ENCODE peak calls at places on chromosomes 3 and 15, in eight cellular contexts. G is A549, W is SK-N-SH, A is HepG2, L is suprapubic skin, J is transverse colon, X is sigmoid colon, Q is ovary. F is an unnamed sample.
A peak's percentile ranks its signal among the peaks of the same experiment; 100 is the strongest.

GRCh38 chr15:50558012-50558411 is 11.5 kb upstream of the USP50 start:
- DNase-seq in G (no peak), W (no peak), A (no peak), L (no peak), J (no peak), X (no peak), Q (no peak), F (no peak)

GRCh38 chr3:43025423-43025822 is 46.3 kb downstream of the GASK1A start:
- DNase-seq in G (no peak), W (no peak), A (no peak), L (no peak), J (no peak), X (no peak), Q (no peak), F (no peak)

GRCh38 chr15:52013151-52013791 is 5.7 kb upstream of the MAPK6 start:
- DNase-seq in G (no peak), W (no peak), A (no peak), L (no peak), J (no peak), X (no peak), Q (no peak), F (no peak)

GRCh38 chr15:92797168-92798052 is 102.7 kb upstream of the CHD2 start:
- DNase-seq in G (peak; percentile 79), W (peak; percentile 62), A (peak; percentile 78), L (no peak), J (no peak), X (no peak), Q (no peak), F (no peak)

GRCh38 chr3:111338059-111338698 is 203.8 kb upstream of the CD96 start:
- DNase-seq in G (peak; percentile 31), W (peak; percentile 48), A (peak; percentile 62), L (no peak), J (peak; percentile 66), X (no peak), Q (peak; percentile 17), F (peak; percentile 73)

GRCh38 chr3:137737208-137737607 is 26.9 kb upstream of the SOX14 start:
- DNase-seq in G (no peak), W (no peak), A (no peak), L (no peak), J (no peak), X (no peak), Q (no peak), F (no peak)

GRCh38 chr15:38076806-38077205 is 142.4 kb downstream of the TMCO5A start:
- DNase-seq in G (no peak), W (no peak), A (no peak), L (no peak), J (no peak), X (no peak), Q (no peak), F (no peak)

GRCh38 chr15:41332788-41333527 is at the start of gene NUSAP1:
- DNase-seq in G (peak; percentile 42), W (no peak), A (peak; percentile 38), L (peak; percentile 12), J (no peak), X (no peak), Q (no peak), F (no peak)

GRCh38 chr3:13002398-13003124 is 70.7 kb downstream of the IQSEC1 start:
- DNase-seq in G (no peak), W (no peak), A (no peak), L (no peak), J (peak; percentile 4), X (no peak), Q (no peak), F (no peak)

GRCh38 chr3:142853270-142854163 is 35.4 kb downstream of the PCOLCE2 start:
- DNase-seq in G (peak; percentile 51), W (no peak), A (peak; percentile 71), L (no peak), J (no peak), X (no peak), Q (no peak), F (peak; percentile 32)

GRCh38 chr3:178802993-178803693 is 266.9 kb downstream of the KCNMB2 start:
- DNase-seq in G (no peak), W (no peak), A (no peak), L (no peak), J (no peak), X (no peak), Q (no peak), F (no peak)

GRCh38 chr3:138043266-138044029 is 33.5 kb downstream of the CLDN18 start:
- DNase-seq in G (no peak), W (no peak), A (no peak), L (no peak), J (no peak), X (no peak), Q (no peak), F (no peak)

GRCh38 chr3:123104550-123104949 is 37.7 kb downstream of the PDIA5 start:
- DNase-seq in G (peak; percentile 36), W (peak; percentile 63), A (no peak), L (peak; percentile 56), J (no peak), X (no peak), Q (no peak), F (no peak)

GRCh38 chr3:191715585-191715984 is 254.6 kb downstream of the PYDC2 start:
- DNase-seq in G (no peak), W (no peak), A (no peak), L (no peak), J (no peak), X (no peak), Q (no peak), F (no peak)

GRCh38 chr3:8490079-8490552 is 11.5 kb upstream of the LMCD1 start:
- DNase-seq in G (peak; percentile 38), W (no peak), A (peak; percentile 66), L (no peak), J (no peak), X (no peak), Q (no peak), F (no peak)

GRCh38 chr3:8486434-8486833 is 15.2 kb upstream of the LMCD1 start:
- DNase-seq in G (no peak), W (no peak), A (no peak), L (no peak), J (no peak), X (no peak), Q (no peak), F (no peak)

GRCh38 chr3:8488877-8489865 is 12.5 kb upstream of the LMCD1 start:
- DNase-seq in G (no peak), W (no peak), A (peak; percentile 93), L (no peak), J (no peak), X (no peak), Q (no peak), F (no peak)

GRCh38 chr3:8486945-8487344 is 14.7 kb upstream of the LMCD1 start:
- DNase-seq in G (no peak), W (no peak), A (peak; percentile 94), L (no peak), J (no peak), X (no peak), Q (no peak), F (peak; percentile 58)

DNA sequence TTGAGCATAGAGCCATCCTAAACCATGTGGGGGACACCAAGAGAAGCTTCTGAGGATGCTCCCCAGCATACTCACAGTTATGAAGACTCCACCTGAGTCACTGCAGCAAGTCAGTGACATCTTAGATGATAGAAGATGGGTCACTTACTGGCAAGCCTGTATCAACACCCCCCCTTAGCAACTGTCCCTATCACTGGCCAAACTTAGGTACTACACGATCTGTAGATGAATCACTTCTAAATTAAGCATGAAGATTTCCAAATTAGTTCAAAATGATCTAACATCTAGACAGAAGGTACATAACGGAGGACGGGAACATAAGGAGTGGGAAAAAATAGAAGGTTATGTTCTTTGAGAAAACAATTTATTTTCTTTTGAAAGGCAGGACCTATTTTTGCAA is 13.2 kb upstream of the LMCD1 start:
- DNase-seq in G (peak; percentile 35), W (no peak), A (no peak), L (no peak), J (no peak), X (no peak), Q (no peak), F (no peak)
- H3K4me1 ChIP-seq in G (peaks cover 38% of the 10 kb centered on the region), W (peaks cover 10% of the 10 kb centered on the region), A (peaks cover 78% of the 10 kb centered on the region), L (peaks cover 26% of the 10 kb centered on the region), J (no peaks in the 10 kb centered on the region), X (peaks cover 23% of the 10 kb centered on the region), Q (peaks cover 1% of the 10 kb centered on the region), F (peaks cover 35% of the 10 kb centered on the region)

DNA sequence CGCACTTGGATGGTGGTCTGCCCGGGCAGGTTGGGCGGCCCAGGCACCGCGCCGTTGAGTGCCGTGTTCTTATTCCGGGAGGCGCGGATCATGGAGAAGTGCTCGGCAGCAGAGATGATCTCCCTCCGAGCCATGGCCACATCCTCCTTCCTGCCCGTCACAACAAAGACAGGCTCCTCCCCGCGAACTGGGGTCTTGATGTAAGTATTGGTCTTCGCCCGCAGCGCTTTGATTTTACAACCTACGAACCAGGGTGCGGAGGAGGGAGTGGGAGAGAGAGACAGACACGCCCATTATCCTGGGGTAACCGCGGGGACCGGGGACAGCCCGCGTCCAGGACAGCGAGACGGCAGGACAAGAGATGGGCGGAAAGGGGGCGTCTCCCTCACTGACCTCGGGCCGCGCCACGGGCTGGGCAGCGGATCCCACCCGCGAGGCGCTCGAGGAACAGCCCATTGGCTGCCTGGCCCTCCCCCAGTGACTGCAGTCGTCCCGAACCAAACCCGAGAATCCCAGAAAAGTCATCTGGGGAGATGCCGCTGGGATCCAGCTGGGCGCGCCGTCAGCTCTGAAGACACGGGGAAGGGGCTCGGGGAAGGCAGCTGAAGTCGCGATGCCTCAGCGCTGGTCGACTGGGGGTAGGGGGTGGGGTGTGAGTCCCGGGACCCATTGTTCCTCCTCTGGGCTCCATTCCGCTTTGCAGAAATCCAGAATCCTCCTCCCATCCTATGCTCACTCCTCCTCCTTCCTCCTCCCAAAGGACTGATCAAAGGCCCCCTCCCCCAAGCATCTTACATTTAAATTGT is 1.2 kb downstream of the MEX3B start:
- DNase-seq in G (peak; percentile 27), W (peak; percentile 82), A (no peak), L (peak; percentile 81), J (peak; percentile 26), X (peak; percentile 79), Q (peak; percentile 68), F (no peak)
- TF ChIP-seq EP300 in G (no peak), W (no peak), A (no peak), L (no peak), J (no peak), X (no peak), Q (no peak), F (no peak)

GRCh38 chr3:57971975-57972374 is 36.2 kb upstream of the FLNB start:
- DNase-seq in G (no peak), W (no peak), A (no peak), L (no peak), J (peak; percentile 97), X (no peak), Q (no peak), F (peak; percentile 80)
- H3K4me1 ChIP-seq in G (peaks cover 89% of the 10 kb centered on the region), W (peaks cover 37% of the 10 kb centered on the region), A (peaks cover 88% of the 10 kb centered on the region), L (peaks cover 22% of the 10 kb centered on the region), J (peaks cover 16% of the 10 kb centered on the region), X (peaks cover 36% of the 10 kb centered on the region), Q (no peaks in the 10 kb centered on the region), F (peaks cover 21% of the 10 kb centered on the region)

GRCh38 chr3:17055374-17056276 is 170.9 kb downstream of the PLCL2 start:
- DNase-seq in G (no peak), W (no peak), A (no peak), L (no peak), J (no peak), X (no peak), Q (no peak), F (no peak)
- TF ChIP-seq EP300 in G (no peak), W (no peak), A (no peak), L (no peak), J (no peak), X (no peak), Q (no peak), F (no peak)

GRCh38 chr3:114216186-114216970 is 21.0 kb downstream of the ZNF80 start:
- DNase-seq in G (no peak), W (no peak), A (no peak), L (no peak), J (no peak), X (no peak), Q (no peak), F (no peak)
- H3K4me1 ChIP-seq in G (no peaks in the 10 kb centered on the region), W (peaks cover 19% of the 10 kb centered on the region), A (no peaks in the 10 kb centered on the region), L (peaks cover 13% of the 10 kb centered on the region), J (no peaks in the 10 kb centered on the region), X (no peaks in the 10 kb centered on the region), Q (no peaks in the 10 kb centered on the region), F (no peaks in the 10 kb centered on the region)

GRCh38 chr15:94972314-94972713 is 741.0 kb downstream of the MCTP2 start:
- DNase-seq in G (no peak), W (no peak), A (no peak), L (no peak), J (no peak), X (no peak), Q (no peak), F (no peak)
- TF ChIP-seq EP300 in G (no peak), W (no peak), A (no peak), L (no peak), J (no peak), X (no peak), Q (no peak), F (no peak)

F was measured in stomach.